ENCODE peak calls at places on chromosomes 1 and 21, in five cellular contexts. One of them, this sample, is unnamed.

GRCh38 chr1:162187676-162188075 is 118.2 kb downstream of the NOS1AP start:
- DNase-seq in A549: no peak
- DNase-seq in IMR-90: no peak
- DNase-seq in HepG2: no peak
- DNase-seq in K562: no peak
- DNase-seq in this sample: no peak

GRCh38 chr1:193111641-193112090 is 6.5 kb upstream of the GLRX2 start:
- DNase-seq in A549: no peak
- DNase-seq in IMR-90: peak
- DNase-seq in HepG2: peak
- DNase-seq in K562: no peak
- DNase-seq in this sample: no peak

GRCh38 chr1:155910621-155911121 is 478 bp downstream of the RIT1 start:
- DNase-seq in A549: no peak
- DNase-seq in IMR-90: peak
- DNase-seq in HepG2: no peak
- DNase-seq in K562: peak
- DNase-seq in this sample: peak

GRCh38 chr1:44515416-44515815 is 110.4 kb downstream of the RNF220 start:
- DNase-seq in A549: peak
- DNase-seq in IMR-90: no peak
- DNase-seq in HepG2: no peak
- DNase-seq in K562: no peak
- DNase-seq in this sample: no peak

GRCh38 chr1:171984850-171985485 is 143.7 kb downstream of the DNM3 start:
- DNase-seq in A549: peak
- DNase-seq in IMR-90: peak
- DNase-seq in HepG2: peak
- DNase-seq in K562: peak
- DNase-seq in this sample: no peak

GRCh38 chr1:1881727-1882126 is 9.2 kb downstream of the GNB1 start:
- DNase-seq in A549: no peak
- DNase-seq in IMR-90: no peak
- DNase-seq in HepG2: no peak
- DNase-seq in K562: no peak
- DNase-seq in this sample: no peak

GRCh38 chr1:223732993-223733798 is 20.9 kb downstream of the CAPN2 start:
- DNase-seq in A549: no peak
- DNase-seq in IMR-90: peak
- DNase-seq in HepG2: peak
- DNase-seq in K562: no peak
- DNase-seq in this sample: no peak

GRCh38 chr1:200525167-200526123 is 95.1 kb downstream of the KIF14 start:
- DNase-seq in A549: no peak
- DNase-seq in IMR-90: peak
- DNase-seq in HepG2: no peak
- DNase-seq in K562: no peak
- DNase-seq in this sample: no peak

GRCh38 chr1:224185208-224185607 is 2.2 kb downstream of the DEGS1 start:
- DNase-seq in A549: no peak
- DNase-seq in IMR-90: no peak
- DNase-seq in HepG2: no peak
- DNase-seq in K562: no peak
- DNase-seq in this sample: no peak

GRCh38 chr1:70537788-70538187 is 126.7 kb downstream of the CTH start:
- DNase-seq in A549: no peak
- DNase-seq in IMR-90: no peak
- DNase-seq in HepG2: no peak
- DNase-seq in K562: no peak
- DNase-seq in this sample: no peak

GRCh38 chr1:101484896-101485412 is 248.1 kb downstream of the S1PR1 start:
- DNase-seq in A549: no peak
- DNase-seq in IMR-90: no peak
- DNase-seq in HepG2: no peak
- DNase-seq in K562: no peak
- DNase-seq in this sample: no peak

GRCh38 chr21:33116669-33117267 is 46.8 kb downstream of the OLIG1 start:
- DNase-seq in A549: no peak
- DNase-seq in IMR-90: no peak
- DNase-seq in HepG2: no peak
- DNase-seq in K562: no peak
- DNase-seq in this sample: no peak

GRCh38 chr1:212213754-212214153 is 71.5 kb upstream of the PPP2R5A start:
- DNase-seq in A549: no peak
- DNase-seq in IMR-90: no peak
- DNase-seq in HepG2: no peak
- DNase-seq in K562: no peak
- DNase-seq in this sample: no peak

GRCh38 chr1:59908084-59908483 is 18.5 kb downstream of the CYP2J2 start:
- DNase-seq in A549: no peak
- DNase-seq in IMR-90: no peak
- DNase-seq in HepG2: no peak
- DNase-seq in K562: no peak
- DNase-seq in this sample: no peak

GRCh38 chr21:33373451-33373850 is 29.8 kb upstream of the IFNGR2 start:
- DNase-seq in A549: no peak
- DNase-seq in IMR-90: no peak
- DNase-seq in HepG2: no peak
- DNase-seq in K562: no peak
- DNase-seq in this sample: no peak

GRCh38 chr1:154847891-154848290 is 22.2 kb downstream of the KCNN3 start:
- DNase-seq in A549: no peak
- DNase-seq in IMR-90: no peak
- DNase-seq in HepG2: no peak
- DNase-seq in K562: no peak
- DNase-seq in this sample: no peak

GRCh38 chr1:230191079-230191478 is 124.0 kb downstream of the GALNT2 start:
- DNase-seq in A549: no peak
- DNase-seq in IMR-90: peak
- DNase-seq in HepG2: no peak
- DNase-seq in K562: no peak
- DNase-seq in this sample: no peak

GRCh38 chr21:33348728-33349127 is 24.0 kb downstream of the IFNAR1 start:
- DNase-seq in A549: no peak
- DNase-seq in IMR-90: no peak
- DNase-seq in HepG2: no peak
- DNase-seq in K562: no peak
- DNase-seq in this sample: no peak

GRCh38 chr1:61579815-61580214 is 145.1 kb downstream of the TM2D1 start:
- DNase-seq in A549: no peak
- DNase-seq in IMR-90: no peak
- DNase-seq in HepG2: no peak
- DNase-seq in K562: no peak
- DNase-seq in this sample: no peak

GRCh38 chr1:44632511-44633072 is 41.7 kb downstream of the TMEM53 start:
- DNase-seq in A549: no peak
- DNase-seq in IMR-90: peak
- DNase-seq in HepG2: no peak
- DNase-seq in K562: peak
- DNase-seq in this sample: no peak

GRCh38 chr1:67888707-67889106 is 55.4 kb upstream of the GNG12 start:
- DNase-seq in A549: no peak
- DNase-seq in IMR-90: peak
- DNase-seq in HepG2: no peak
- DNase-seq in K562: no peak
- DNase-seq in this sample: no peak

GRCh38 chr1:173052681-173053196 is 2.0 kb upstream of the TNFSF18 start:
- DNase-seq in A549: no peak
- DNase-seq in IMR-90: no peak
- DNase-seq in HepG2: no peak
- DNase-seq in K562: no peak
- DNase-seq in this sample: no peak

GRCh38 chr1:30763654-30764248 is 6.2 kb upstream of the LAPTM5 start:
- DNase-seq in A549: no peak
- DNase-seq in IMR-90: peak
- DNase-seq in HepG2: no peak
- DNase-seq in K562: no peak
- DNase-seq in this sample: no peak

GRCh38 chr1:60129916-60130315 is 56.3 kb upstream of the C1orf87 start:
- DNase-seq in A549: no peak
- DNase-seq in IMR-90: no peak
- DNase-seq in HepG2: no peak
- DNase-seq in K562: no peak
- DNase-seq in this sample: no peak

GRCh38 chr1:165389609-165390008 is 33.1 kb upstream of the LMX1A start:
- DNase-seq in A549: no peak
- DNase-seq in IMR-90: no peak
- DNase-seq in HepG2: no peak
- DNase-seq in K562: no peak
- DNase-seq in this sample: no peak
- TF ChIP-seq MAFK in A549: no peak
- TF ChIP-seq MAFK in IMR-90: no peak
- TF ChIP-seq MAFK in HepG2: no peak
- TF ChIP-seq MAFK in K562: no peak
- TF ChIP-seq MAFK in this sample: no peak

DNA sequence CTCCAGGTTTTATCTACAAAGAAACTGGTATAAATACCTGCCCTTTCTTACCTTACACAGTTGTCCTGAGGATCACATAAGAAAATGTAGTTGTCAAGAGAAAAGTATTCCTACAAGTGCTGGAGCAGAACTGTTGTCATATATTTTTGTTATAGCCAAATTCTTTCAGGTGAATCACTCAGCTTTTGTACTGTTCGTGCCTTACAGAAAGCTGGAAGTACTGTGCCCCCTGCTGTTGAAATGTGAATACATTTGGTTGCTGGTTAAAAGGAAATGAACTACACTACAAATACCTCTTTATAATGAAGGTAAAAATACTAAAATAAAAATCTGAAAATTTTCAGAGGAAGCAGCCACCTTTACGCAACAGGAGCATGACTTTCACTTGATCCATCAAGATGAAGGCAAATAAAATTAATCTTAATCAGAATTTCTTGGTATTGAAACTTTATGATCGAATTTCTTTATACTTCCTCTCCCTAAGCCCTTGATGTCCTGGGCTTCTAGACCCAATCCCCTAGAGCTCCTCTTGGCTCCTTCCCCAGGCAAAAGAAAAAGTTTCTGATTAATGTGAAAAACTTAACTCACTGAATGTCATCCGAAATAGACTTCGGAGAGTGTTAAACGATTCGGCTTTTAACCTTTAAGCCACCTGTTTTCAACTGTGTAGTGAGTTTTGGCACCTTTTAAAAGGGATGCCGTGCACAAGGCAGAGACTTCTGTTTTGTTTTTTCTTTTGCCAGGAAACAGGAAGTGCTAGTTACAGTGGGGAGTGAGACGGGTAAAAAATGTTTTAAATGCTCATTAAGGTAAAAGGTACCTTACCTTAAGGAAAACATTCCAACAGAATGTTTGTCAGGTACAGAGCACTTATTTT is 12.5 kb downstream of the CHML start:
- DNase-seq in A549: peak
- DNase-seq in IMR-90: peak
- DNase-seq in HepG2: peak
- DNase-seq in K562: peak
- DNase-seq in this sample: no peak
- TF ChIP-seq MAFK in A549: no peak
- TF ChIP-seq MAFK in IMR-90: no peak
- TF ChIP-seq MAFK in HepG2: no peak
- TF ChIP-seq MAFK in K562: no peak
- TF ChIP-seq MAFK in this sample: no peak

DNA sequence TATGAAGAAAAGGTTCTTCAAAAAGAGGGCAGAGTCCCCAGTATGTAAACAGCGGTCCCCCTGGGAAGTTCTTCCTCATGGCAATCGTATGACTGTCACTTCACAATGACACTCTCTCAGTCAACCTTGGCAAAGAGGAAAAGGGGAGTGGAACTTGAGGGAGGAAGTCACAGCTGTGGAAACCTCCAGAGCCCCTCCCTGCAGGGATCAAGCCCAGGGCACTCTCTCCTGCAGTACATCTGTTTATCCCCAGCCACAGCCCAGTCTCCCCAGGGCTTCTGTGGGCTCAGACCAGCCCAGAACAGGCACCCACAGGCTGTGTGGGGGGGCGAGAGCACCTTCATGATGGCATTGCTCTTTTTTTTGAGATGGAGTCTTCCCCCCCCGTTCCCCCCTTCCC is 2.0 kb downstream of the ATP13A2 start:
- DNase-seq in A549: no peak
- DNase-seq in IMR-90: no peak
- DNase-seq in HepG2: peak
- DNase-seq in K562: no peak
- DNase-seq in this sample: no peak
- TF ChIP-seq MAFK in A549: no peak
- TF ChIP-seq MAFK in IMR-90: no peak
- TF ChIP-seq MAFK in HepG2: no peak
- TF ChIP-seq MAFK in K562: no peak
- TF ChIP-seq MAFK in this sample: no peak

DNA sequence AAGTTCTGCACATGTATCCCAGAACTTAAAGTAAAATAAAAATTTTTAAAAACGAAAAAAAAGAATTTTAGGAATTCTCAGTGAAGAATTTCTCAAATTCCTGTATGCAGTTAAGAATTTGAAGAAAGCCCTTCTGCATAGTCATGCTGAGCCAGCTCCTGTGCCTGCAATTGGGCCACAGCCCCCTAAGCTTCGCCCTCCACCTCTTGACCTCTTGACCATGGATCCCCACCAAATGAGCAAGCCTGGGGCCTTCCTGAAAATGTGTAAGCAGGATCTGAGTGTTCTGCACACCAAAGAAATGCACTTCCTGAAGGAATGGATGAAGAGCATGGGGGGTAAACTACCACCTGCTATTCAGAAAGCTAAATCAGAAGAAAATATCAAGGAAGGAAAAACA is 52.0 kb downstream of the NBPF6 start:
- DNase-seq in A549: no peak
- DNase-seq in IMR-90: no peak
- DNase-seq in HepG2: no peak
- DNase-seq in K562: no peak
- DNase-seq in this sample: no peak
- TF ChIP-seq MAFK in A549: no peak
- TF ChIP-seq MAFK in IMR-90: no peak
- TF ChIP-seq MAFK in HepG2: no peak
- TF ChIP-seq MAFK in K562: peak
- TF ChIP-seq MAFK in this sample: no peak

GRCh38 chr21:20644552-20644951 is 353.7 kb upstream of the NCAM2 start:
- DNase-seq in A549: no peak
- DNase-seq in IMR-90: no peak
- DNase-seq in HepG2: no peak
- DNase-seq in K562: no peak
- DNase-seq in this sample: no peak
- TF ChIP-seq MAFK in A549: no peak
- TF ChIP-seq MAFK in IMR-90: no peak
- TF ChIP-seq MAFK in HepG2: no peak
- TF ChIP-seq MAFK in K562: no peak
- TF ChIP-seq MAFK in this sample: no peak

GRCh38 chr1:15542685-15543588 is 16.3 kb downstream of the DNAJC16 start:
- DNase-seq in A549: no peak
- DNase-seq in IMR-90: no peak
- DNase-seq in HepG2: no peak
- DNase-seq in K562: no peak
- DNase-seq in this sample: no peak
- TF ChIP-seq MAFK in A549: no peak
- TF ChIP-seq MAFK in IMR-90: no peak
- TF ChIP-seq MAFK in HepG2: no peak
- TF ChIP-seq MAFK in K562: no peak
- TF ChIP-seq MAFK in this sample: no peak

DNA sequence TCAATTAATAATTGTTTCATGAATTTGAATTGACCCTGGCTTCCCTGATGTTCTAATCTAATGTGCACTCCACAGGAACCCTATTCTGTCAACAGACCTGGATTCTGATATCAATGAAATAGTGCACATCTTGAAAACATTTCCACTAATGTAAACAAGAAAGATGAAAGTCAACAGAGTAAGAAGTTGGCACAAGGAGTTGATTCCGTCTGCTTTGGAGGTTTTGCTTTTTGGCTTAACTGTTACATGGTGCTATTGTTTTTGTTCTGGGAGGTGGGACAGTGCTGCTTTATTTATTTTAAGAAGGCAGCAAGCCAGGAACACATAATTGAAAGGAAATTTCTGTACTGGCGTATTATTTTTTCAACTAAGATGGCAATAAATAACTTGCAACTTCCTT is 73.3 kb downstream of the LEPR start:
- DNase-seq in A549: no peak
- DNase-seq in IMR-90: no peak
- DNase-seq in HepG2: no peak
- DNase-seq in K562: no peak
- DNase-seq in this sample: no peak
- TF ChIP-seq MAFK in A549: no peak
- TF ChIP-seq MAFK in IMR-90: no peak
- TF ChIP-seq MAFK in HepG2: no peak
- TF ChIP-seq MAFK in K562: no peak
- TF ChIP-seq MAFK in this sample: no peak

This sample was measured in H1.